ENCODE peak calls at places on chromosomes 1 and 21, in ten cellular contexts. X is RWPE1; K is CD4-positive, alpha-beta T cell; I is fibroblast of the aortic adventitia; Q is right atrium auricular region; B is cardiac fibroblast; H is fibroblast of lung; F is sigmoid colon; V is pancreas; P is hepatocyte. S is an unnamed sample.

GRCh38 chr1:181317261-181317924 is 165.9 kb upstream of the CACNA1E start:
- DNase-seq in X (no peak), K (no peak), I (no peak), Q (no peak), B (no peak), H (no peak), F (no peak), V (no peak), P (no peak), S (no peak)

GRCh38 chr21:37855568-37856391 is 60.5 kb downstream of the KCNJ6 start:
- DNase-seq in X (no peak), K (no peak), I (peak), Q (no peak), B (peak), H (peak), F (no peak), V (no peak), P (no peak), S (no peak)

GRCh38 chr1:184296466-184297243 is 90.2 kb upstream of the C1orf21 start:
- DNase-seq in X (no peak), K (no peak), I (peak), Q (peak), B (peak), H (peak), F (peak), V (peak), P (peak), S (no peak)

GRCh38 chr1:219782311-219782710 is 146.0 kb downstream of the SLC30A10 start:
- DNase-seq in X (no peak), K (no peak), I (no peak), Q (no peak), B (no peak), H (no peak), F (no peak), V (no peak), P (no peak), S (no peak)

GRCh38 chr1:71232786-71233185 is 152.0 kb upstream of the ZRANB2 start:
- DNase-seq in X (no peak), K (no peak), I (no peak), Q (no peak), B (no peak), H (no peak), F (no peak), V (no peak), P (no peak), S (no peak)

GRCh38 chr1:117928881-117929339 is 511 bp downstream of the GDAP2 start:
- DNase-seq in X (peak), K (peak), I (peak), Q (peak), B (peak), H (peak), F (peak), V (peak), P (peak), S (peak)

GRCh38 chr1:85199667-85200366 is 999 bp downstream of the SYDE2 start:
- DNase-seq in X (no peak), K (no peak), I (no peak), Q (no peak), B (no peak), H (no peak), F (no peak), V (no peak), P (no peak), S (no peak)

GRCh38 chr1:116152950-116153691 is 41.9 kb downstream of the MAB21L3 start:
- DNase-seq in X (no peak), K (no peak), I (no peak), Q (no peak), B (no peak), H (no peak), F (no peak), V (no peak), P (peak), S (no peak)

GRCh38 chr1:237891979-237892378 is 1.3 kb upstream of the ZP4 start:
- DNase-seq in X (peak), K (no peak), I (no peak), Q (no peak), B (no peak), H (no peak), F (no peak), V (no peak), P (no peak), S (no peak)

GRCh38 chr1:86822463-86822862 is 91.5 kb downstream of the SELENOF start:
- DNase-seq in X (no peak), K (no peak), I (no peak), Q (no peak), B (no peak), H (no peak), F (no peak), V (no peak), P (no peak), S (no peak)

GRCh38 chr21:32756096-32756495 is 15.5 kb downstream of the PAXBP1 start:
- DNase-seq in X (no peak), K (no peak), I (no peak), Q (no peak), B (no peak), H (no peak), F (no peak), V (no peak), P (no peak), S (no peak)

GRCh38 chr21:35323947-35324346 is 274.8 kb upstream of the RUNX1 start:
- DNase-seq in X (no peak), K (no peak), I (peak), Q (peak), B (peak), H (peak), F (peak), V (no peak), P (peak), S (no peak)

GRCh38 chr1:40782371-40782956 is 1.1 kb upstream of the KCNQ4 start:
- DNase-seq in X (peak), K (no peak), I (no peak), Q (no peak), B (no peak), H (peak), F (no peak), V (no peak), P (no peak), S (peak)

DNA sequence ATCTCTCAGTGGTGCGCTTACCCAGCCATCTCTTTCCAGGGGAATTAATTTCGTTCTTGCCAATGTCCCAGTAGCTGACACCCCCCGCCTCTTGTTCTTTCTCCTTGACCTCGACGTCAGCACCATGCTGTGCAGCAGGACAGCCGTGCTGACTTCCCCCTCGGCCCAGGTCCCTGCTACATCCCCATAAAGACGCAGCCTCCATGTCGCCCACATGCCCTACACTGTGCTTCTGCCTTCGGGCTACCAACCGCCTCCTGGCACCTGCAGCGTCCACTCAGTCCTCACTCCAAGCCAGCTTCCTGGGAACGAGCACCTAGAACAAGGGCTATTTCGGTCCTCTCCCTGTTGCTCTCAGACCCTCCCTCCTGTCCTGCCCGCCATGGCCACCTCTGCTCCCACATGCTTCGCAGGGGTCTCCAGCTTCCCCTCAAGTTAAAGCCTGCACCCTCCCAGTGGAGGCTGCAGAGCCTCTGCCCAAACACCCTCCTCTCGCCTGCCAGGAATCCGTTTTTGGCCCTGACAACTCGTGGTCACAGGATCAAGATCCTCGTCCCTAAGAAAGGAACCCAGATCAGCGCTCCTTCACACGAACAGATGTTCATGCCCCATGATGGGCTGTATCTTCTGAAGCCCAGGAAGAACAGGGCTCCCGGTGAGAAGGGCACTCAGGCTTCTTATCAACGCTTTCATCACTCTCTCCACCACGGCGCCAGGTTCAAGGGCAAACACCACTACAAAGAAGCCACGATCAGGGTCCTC is 109.7 kb downstream of the NPHP4 start:
- DNase-seq in X (no peak), K (no peak), I (no peak), Q (no peak), B (no peak), H (no peak), F (no peak), V (no peak), P (no peak), S (no peak)
- TF ChIP-seq CTCF in X (no peak), K (no peak), I (no peak), Q (no peak), B (no peak), H (no peak), F (no peak), V (no peak), P (no peak), S (no peak)

DNA sequence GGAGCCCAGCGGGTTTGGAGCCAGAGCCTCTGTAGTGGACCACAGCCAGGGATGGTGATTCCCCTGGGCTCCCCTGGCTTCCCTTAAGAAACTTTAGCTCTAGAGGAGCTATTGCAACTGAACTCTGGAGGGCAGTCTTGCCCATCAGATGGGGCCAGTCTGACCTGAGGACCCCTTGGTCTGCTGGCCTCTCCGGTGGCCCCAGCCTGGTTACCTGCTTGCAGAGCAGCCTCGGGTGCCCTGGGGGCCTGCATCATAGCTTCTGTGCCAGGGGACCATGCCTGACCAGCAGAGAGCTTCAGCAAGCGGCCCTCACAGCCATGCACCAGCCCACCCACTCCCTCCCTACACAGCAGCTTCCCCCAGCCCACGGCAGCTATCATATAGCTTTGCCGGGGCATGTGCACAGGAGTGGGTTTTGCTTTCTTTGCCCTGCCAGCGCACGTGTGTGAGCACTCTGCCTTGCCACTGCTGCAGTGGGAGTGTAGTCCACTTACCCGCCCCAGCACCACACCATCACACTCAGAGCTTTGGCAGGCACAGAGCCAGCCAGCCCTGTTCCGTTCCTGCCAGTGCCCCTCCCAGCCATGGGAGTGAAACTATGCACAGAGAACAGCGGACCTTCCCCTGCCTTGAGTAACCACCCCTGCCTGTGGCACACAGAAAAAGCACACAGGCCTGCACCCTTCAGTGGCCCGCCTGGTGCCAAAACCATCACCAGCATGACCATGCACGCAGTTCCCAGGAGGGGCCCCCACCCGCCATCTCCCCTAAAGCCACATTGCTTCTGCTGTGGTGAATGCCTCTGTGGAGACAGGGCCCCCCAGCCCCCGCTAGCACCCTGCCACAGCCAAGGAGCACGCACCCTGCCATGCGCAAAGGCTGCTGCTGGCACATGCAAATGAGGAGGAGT is 442.9 kb upstream of the NEGR1 start:
- DNase-seq in X (no peak), K (no peak), I (no peak), Q (no peak), B (no peak), H (no peak), F (peak), V (no peak), P (peak), S (peak)
- TF ChIP-seq CTCF in X (no peak), K (no peak), I (no peak), Q (no peak), B (no peak), H (no peak), F (no peak), V (no peak), P (peak), S (no peak)

DNA sequence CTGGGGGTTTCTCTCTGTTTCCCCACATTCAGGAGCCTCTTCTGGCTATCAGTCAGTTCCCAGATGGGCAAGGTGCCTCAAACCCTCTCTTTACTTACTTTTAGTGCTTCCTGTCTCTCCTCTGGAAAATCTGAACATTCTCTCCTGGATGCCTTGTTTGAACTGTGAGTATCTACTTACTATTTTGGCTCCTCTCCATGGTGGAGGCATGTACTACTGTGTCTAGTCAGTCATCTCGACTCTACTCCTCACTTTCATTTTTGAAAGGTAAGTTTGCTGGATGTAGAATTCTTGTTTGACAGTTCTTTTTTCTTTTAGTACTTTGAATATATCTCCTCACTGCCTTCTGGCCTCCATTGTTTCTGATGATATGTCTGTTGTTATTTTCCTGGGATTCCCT is 70.9 kb upstream of the FAM78B start:
- DNase-seq in X (no peak), K (no peak), I (no peak), Q (no peak), B (no peak), H (no peak), F (no peak), V (no peak), P (no peak), S (no peak)
- TF ChIP-seq CTCF in X (no peak), K (no peak), I (no peak), Q (no peak), B (no peak), H (no peak), F (no peak), V (no peak), P (no peak), S (no peak)

GRCh38 chr21:45366931-45367401 is 38.0 kb upstream of the COL18A1 start:
- DNase-seq in X (no peak), K (no peak), I (peak), Q (peak), B (peak), H (peak), F (peak), V (peak), P (peak), S (no peak)
- TF ChIP-seq CTCF in X (no peak), K (no peak), I (peak), Q (no peak), B (peak), H (no peak), F (no peak), V (no peak), P (no peak), S (no peak)

DNA sequence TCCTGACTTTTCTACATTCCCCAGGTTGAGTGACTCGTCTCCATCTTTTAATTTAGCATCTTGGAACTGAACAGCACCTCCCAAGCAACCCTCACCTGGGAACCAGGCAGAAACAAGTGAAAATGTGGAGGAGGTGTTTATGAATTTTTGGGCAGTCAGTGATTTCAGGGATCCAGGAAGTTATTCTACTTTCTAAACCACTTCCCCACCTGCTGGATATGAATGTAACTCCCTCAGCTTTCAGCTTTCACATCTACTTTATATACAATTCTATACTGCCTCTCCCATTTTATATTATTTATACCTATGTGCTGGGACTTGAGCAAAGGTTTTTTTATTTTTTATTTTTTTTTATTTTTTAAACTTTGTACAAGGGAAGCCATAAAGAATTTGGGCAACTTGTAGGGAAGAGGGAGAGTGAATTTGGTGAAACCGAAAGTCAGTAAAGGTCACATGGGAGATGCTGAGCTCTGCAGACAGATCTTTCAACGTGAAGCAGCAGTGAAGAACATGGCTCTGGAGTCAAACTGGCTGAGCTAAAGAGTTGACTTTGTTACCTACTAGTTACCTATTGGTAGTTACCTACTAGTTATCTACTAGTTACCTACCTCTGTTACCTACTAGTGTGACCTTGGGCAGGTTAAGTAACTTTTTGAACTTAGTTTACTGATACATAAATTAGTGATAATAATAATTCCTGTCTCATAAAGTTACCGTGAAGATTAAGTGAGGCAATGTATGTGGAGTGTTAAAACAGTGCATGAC is 45.5 kb downstream of the DDR2 start:
- DNase-seq in X (no peak), K (no peak), I (no peak), Q (no peak), B (no peak), H (no peak), F (no peak), V (no peak), P (no peak), S (no peak)
- TF ChIP-seq CTCF in X (no peak), K (no peak), I (no peak), Q (no peak), B (no peak), H (no peak), F (no peak), V (no peak), P (no peak), S (no peak)

DNA sequence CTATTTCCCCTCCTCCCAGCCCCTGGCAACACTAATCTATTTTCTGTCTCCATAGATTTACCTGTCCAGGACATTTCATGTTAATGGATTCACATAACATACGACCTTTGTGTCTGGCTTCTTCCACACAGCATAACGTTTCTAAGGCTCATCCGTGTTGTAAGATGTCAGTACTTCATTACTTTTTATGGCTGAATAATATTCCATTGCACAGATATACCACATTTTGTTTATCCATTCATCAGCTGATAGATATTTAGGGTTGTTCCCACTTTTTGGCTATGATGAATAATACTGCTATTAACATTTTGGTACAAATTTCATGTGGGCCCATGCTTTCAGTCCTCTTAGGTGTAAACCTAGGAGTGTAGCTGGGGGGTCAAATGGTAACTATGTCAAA is 38.2 kb downstream of the GLIS1 start:
- DNase-seq in X (no peak), K (no peak), I (no peak), Q (no peak), B (no peak), H (no peak), F (no peak), V (no peak), P (no peak), S (no peak)
- TF ChIP-seq CTCF in X (no peak), K (no peak), I (no peak), Q (no peak), B (no peak), H (no peak), F (no peak), V (no peak), P (no peak), S (no peak)

GRCh38 chr1:162040657-162041056 is 17.0 kb upstream of the OLFML2B start:
- DNase-seq in X (no peak), K (no peak), I (peak), Q (no peak), B (peak), H (peak), F (no peak), V (no peak), P (peak), S (no peak)
- TF ChIP-seq CTCF in X (peak), K (no peak), I (peak), Q (no peak), B (peak), H (peak), F (no peak), V (no peak), P (peak), S (no peak)

GRCh38 chr21:20649231-20649630 is 349.0 kb upstream of the NCAM2 start:
- DNase-seq in X (no peak), K (no peak), I (no peak), Q (no peak), B (no peak), H (no peak), F (no peak), V (no peak), P (no peak), S (no peak)
- TF ChIP-seq CTCF in X (no peak), K (no peak), I (no peak), Q (no peak), B (no peak), H (no peak), F (no peak), V (no peak), P (no peak), S (no peak)

DNA sequence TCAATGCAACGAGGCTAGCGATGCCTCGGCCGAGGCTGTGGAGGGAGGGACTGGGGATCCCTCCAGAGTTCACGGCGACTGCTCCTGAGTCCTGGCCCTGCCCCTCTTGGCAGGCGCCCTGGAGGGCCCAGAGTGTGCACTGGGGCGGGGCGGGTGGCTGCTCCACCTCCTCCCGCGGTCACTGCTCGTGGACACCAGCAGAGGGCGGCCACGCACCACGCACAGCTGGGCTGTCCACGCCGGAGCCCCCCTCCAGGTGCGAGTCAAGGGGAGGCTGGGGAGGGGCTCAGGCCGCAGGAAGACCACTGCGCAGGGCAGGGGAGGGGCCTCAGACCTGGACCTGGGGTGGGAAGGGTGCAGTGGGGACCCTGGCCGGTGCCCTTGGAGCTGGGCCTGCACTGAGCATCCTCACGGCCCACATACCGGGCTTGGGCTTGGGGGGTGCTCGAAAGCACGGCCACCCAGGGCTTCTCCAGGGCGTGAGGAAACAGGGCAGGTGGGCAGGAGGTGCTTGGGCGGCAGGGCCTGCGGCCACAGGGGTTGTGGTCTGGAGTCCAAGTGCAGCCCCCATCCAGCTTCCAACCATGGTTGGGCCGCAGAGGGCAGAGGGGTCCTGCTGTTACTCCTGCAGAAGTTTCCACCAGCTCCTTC is 20.6 kb upstream of the TTC34 start:
- DNase-seq in X (no peak), K (peak), I (no peak), Q (no peak), B (no peak), H (no peak), F (no peak), V (no peak), P (no peak), S (peak)
- TF ChIP-seq CTCF in X (peak), K (peak), I (no peak), Q (no peak), B (no peak), H (no peak), F (peak), V (peak), P (no peak), S (no peak)